ENCODE peak calls at places on chromosomes 12 and 14, in seven cellular contexts. Y is right atrium auricular region, D is brain microvascular endothelial cell, S is HAP-1, L is IMR-90, I is endothelial cell of umbilical vein, V is LNCaP clone FGC. X is an unnamed sample.

GRCh38 chr12:109734219-109735000 is 20.8 kb downstream of the FAM222A start:
- DNase-seq in Y (no peak), D (no peak), V (no peak), L (peak; percentile 1), S (no peak), I (no peak), X (no peak)

GRCh38 chr12:112170376-112170775 is 45.0 kb downstream of the TRAFD1 start:
- DNase-seq in D (peak; percentile 30), Y (no peak), V (no peak), L (no peak), I (no peak), S (no peak), X (peak; percentile 22)

GRCh38 chr12:19850341-19851065 is 411.2 kb downstream of the AEBP2 start:
- DNase-seq in S (no peak), Y (no peak), V (no peak), L (peak; percentile 53), D (peak; percentile 70), I (no peak), X (peak; percentile 66)

GRCh38 chr14:54364555-54365415 is 32.0 kb upstream of the CDKN3 start:
- DNase-seq in L (peak; percentile 37), S (no peak), I (peak; percentile 86), D (no peak), V (no peak), Y (peak; percentile 81), X (peak; percentile 85)

GRCh38 chr14:38549549-38549948 is 293.7 kb upstream of the CLEC14A start:
- DNase-seq in Y (no peak), V (no peak), D (no peak), L (no peak), I (no peak), S (no peak), X (no peak)

GRCh38 chr12:93191956-93192355 is 185.8 kb upstream of the NUDT4 start:
- DNase-seq in S (no peak), D (no peak), V (no peak), I (no peak), L (no peak), Y (no peak), X (peak; percentile 97)

GRCh38 chr12:106301611-106302321 is 767 bp upstream of the TCP11L2 start:
- DNase-seq in V (peak; percentile 87), D (peak; percentile 36), S (peak; percentile 20), Y (peak; percentile 69), L (peak; percentile 64), I (peak; percentile 87), X (peak; percentile 65)

GRCh38 chr12:89464974-89465592 is 59.5 kb downstream of the GALNT4 start:
- DNase-seq in S (no peak), I (no peak), L (peak; percentile 16), Y (no peak), V (no peak), D (no peak), X (no peak)

GRCh38 chr12:123908884-123909807 is 63.5 kb downstream of the CCDC92 start:
- DNase-seq in L (no peak), Y (no peak), V (no peak), S (no peak), I (no peak), D (no peak), X (no peak)

GRCh38 chr12:7395950-7396349 is 48.0 kb downstream of the CD163L1 start:
- DNase-seq in L (peak; percentile 6), V (no peak), Y (no peak), S (no peak), D (peak; percentile 18), I (peak; percentile 49), X (no peak)

GRCh38 chr12:68733661-68734071 is 12.3 kb upstream of the SLC35E3 start:
- DNase-seq in L (peak; percentile 85), I (no peak), V (no peak), D (peak; percentile 81), S (no peak), Y (no peak), X (peak; percentile 71)

GRCh38 chr14:53741379-53742225 is 215.0 kb downstream of the BMP4 start:
- DNase-seq in V (no peak), I (no peak), L (peak; percentile 32), D (no peak), Y (no peak), S (no peak), X (no peak)

GRCh38 chr12:69900720-69901131 is 75.7 kb downstream of the MYRFL start:
- DNase-seq in Y (peak; percentile 81), L (peak; percentile 54), S (peak; percentile 58), I (peak; percentile 72), D (peak; percentile 66), V (peak; percentile 35), X (peak; percentile 77)

GRCh38 chr14:92930737-92931602 is 8.0 kb downstream of the CHGA start:
- DNase-seq in D (no peak), Y (no peak), S (no peak), I (no peak), V (no peak), L (no peak), X (peak; percentile 65)

DNA sequence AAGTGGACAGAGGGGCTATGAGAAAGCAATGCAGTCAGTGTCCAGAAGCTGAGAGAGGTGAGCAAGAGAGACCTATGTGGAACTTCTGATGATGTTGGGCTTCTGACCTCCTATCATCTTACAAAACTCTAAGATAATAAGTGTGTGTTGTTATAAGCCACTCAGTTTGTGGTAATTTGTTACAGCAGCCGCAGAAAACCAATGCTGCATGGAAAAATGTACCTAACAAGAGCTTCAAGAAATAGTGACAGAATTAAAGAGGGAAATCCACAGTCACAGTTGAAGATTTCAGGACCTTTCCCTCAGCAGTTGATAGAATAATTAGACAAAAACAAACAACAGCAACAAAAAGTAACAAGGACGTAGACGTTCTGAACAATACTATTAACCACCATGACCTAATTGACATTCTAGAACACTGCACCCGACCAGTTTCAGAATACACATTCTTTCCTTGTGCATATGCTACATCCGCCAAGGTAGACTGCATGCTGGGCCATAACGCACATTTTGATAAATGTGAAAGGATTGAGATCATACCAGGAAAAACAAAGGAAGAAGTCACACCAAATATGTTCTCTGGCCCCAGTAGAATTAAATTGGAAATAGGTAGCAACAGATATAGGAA is 1.8 kb upstream of the EVL start:
- DNase-seq in I (no peak), S (no peak), L (no peak), Y (no peak), V (no peak), D (no peak), X (no peak)
- H3K4me3 ChIP-seq in I (no peak overlapping the region), S (no peak overlapping the region), L (no peak overlapping the region), Y (no peak overlapping the region), V (no peak overlapping the region), D (no peak overlapping the region), X (no peak overlapping the region)

GRCh38 chr12:3933074-3933818 is 60.0 kb upstream of the PARP11 start:
- DNase-seq in Y (no peak), S (no peak), D (no peak), V (no peak), I (no peak), L (no peak), X (no peak)
- H3K4me3 ChIP-seq in Y (no peak overlapping the region), S (no peak overlapping the region), D (no peak overlapping the region), V (no peak overlapping the region), I (no peak overlapping the region), L (no peak overlapping the region), X (no peak overlapping the region)

DNA sequence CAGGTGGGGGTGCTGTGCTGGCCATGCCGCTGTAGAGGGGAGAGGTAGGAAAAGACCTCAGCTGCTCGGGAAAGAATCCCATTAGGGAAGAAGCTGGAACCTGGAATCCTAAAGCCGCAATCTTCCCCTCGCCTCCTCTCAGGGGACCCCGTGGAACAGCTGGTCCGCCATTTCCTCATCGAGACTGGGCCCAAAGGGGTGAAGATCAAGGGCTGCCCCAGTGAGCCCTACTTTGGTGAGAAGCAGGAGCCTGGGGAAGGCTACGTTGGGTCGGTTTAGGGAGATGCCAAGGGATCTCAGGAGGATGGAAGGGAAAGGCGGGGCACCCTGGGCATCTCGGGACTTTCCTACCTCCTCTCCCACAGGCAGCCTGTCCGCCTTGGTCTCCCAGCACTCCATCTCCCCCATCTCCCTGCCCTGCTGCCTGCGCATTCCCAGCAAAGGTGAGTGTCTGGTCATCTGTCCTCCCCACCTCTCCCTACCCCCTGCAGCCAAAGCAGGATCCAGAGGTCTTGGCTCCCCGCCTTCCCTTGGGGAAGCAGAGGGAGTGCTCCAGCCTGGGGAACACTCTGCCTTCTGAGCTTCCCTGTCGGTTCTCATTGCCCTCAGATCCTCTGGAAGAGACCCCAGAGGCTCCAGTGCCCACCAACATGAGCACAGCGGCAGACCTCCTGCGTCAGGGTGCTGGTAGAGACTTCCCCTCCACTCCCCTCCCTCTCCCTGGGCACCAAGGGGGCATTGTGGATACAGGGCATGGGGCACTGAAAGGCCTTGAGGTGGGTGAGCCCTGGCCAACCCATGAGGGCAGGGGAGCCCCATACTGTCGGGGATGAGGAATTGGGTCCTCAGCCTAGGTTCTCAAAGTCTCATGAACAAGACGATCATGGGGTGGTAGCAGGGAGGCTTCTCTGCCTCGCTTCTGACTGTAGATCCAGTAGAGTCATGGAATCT is 12.4 kb downstream of the TNS2 start:
- DNase-seq in D (no peak), S (no peak), L (no peak), V (no peak), I (no peak), Y (no peak), X (no peak)
- H3K4me3 ChIP-seq in D (no peak overlapping the region), S (no peak overlapping the region), L (no peak overlapping the region), V (no peak overlapping the region), I (no peak overlapping the region), Y (no peak overlapping the region), X (no peak overlapping the region)

DNA sequence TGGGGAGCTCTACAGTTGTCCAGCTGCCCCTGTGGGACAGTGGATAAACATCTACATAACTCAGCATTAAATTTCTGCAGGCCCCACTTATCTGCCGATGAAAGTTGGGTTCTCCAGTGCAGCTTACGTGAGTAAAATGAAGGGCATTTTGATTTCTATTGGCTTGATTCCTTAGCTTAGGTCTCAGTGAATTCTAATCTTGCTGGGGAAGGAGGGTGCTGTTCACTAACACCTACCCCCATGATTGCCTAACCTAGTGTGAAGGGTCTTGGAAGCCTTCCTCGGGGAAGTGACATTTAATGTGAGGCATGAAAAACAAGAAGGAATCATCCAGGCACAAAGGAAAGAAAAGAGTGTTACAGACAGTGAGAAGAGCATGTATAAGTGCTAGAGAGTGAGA is 81.0 kb downstream of the DAAM1 start:
- DNase-seq in S (no peak), L (no peak), I (no peak), Y (no peak), D (no peak), V (no peak), X (no peak)
- H3K4me3 ChIP-seq in S (no peak overlapping the region), L (no peak overlapping the region), I (no peak overlapping the region), Y (no peak overlapping the region), D (no peak overlapping the region), V (no peak overlapping the region), X (no peak overlapping the region)

DNA sequence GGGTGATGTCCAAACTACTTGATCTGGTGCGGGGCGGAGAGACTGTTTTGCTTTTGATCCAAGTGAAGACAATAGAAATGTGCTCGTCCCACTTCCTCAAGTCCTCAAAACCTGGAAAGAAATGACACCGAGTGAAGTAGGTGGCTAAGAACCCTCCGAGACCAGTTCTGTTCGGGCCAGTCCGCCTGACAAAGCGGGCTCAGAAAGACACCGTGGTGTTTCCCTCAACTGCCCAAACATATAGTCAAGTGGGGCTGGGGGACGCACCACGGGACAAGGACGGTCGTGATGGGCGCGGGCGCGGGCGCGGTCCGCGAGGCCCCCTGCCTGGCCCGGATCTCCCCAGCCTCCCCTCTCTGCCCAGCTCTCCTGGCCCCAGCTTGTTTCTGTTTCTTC is 1.6 kb downstream of the PHLDA1 start:
- DNase-seq in S (peak; percentile 13), I (peak; percentile 59), D (peak; percentile 28), L (peak; percentile 49), V (no peak), Y (no peak), X (peak; percentile 68)
- H3K4me3 ChIP-seq in S (peak overlapping the region; percentile 64), I (peak overlapping the region; percentile 82), D (peak overlapping the region; percentile 99), L (peak overlapping the region; percentile 98), V (no peak overlapping the region), Y (peak overlapping the region; percentile 88), X (peak overlapping the region; percentile 97)

X was measured in fibroblast of the aortic adventitia.